ENCODE peak calls at places on chromosomes 11 and 22, in six cellular contexts. I, L, D, J, O and H are unnamed samples.
A peak's percentile ranks its signal among the peaks of the same experiment; 100 is the strongest.

GRCh38 chr22:21445437-21446127 is 21.6 kb upstream of the TMEM191C start:
- DNase-seq in I (no peak), L (no peak), D (no peak), J (no peak), O (no peak), H (no peak)

GRCh38 chr11:68374531-68374930 is 62.1 kb downstream of the LRP5 start:
- DNase-seq in I (no peak), L (no peak), D (no peak), J (no peak), O (no peak), H (no peak)

GRCh38 chr22:35102663-35103062 is 36.7 kb downstream of the ISX start:
- DNase-seq in I (no peak), L (peak; percentile 60), D (peak; percentile 27), J (no peak), O (peak; percentile 14), H (no peak)

GRCh38 chr11:70407814-70408213 is 9.5 kb downstream of the CTTN start:
- DNase-seq in I (no peak), L (no peak), D (no peak), J (no peak), O (no peak), H (no peak)

GRCh38 chr11:62104816-62105610 is 18.8 kb upstream of the INCENP start:
- DNase-seq in I (no peak), L (no peak), D (no peak), J (no peak), O (peak; percentile 28), H (no peak)

GRCh38 chr11:15873501-15873900 is 482.8 kb downstream of the SOX6 start:
- DNase-seq in I (no peak), L (no peak), D (no peak), J (no peak), O (no peak), H (no peak)

GRCh38 chr11:63867511-63867910 is 28.6 kb downstream of the MARK2 start:
- DNase-seq in I (no peak), L (no peak), D (no peak), J (no peak), O (no peak), H (no peak)

GRCh38 chr11:62880803-62881578 is at the start of gene SLC3A2:
- DNase-seq in I (peak; percentile 90), L (peak; percentile 94), D (peak; percentile 88), J (peak; percentile 77), O (peak; percentile 82), H (peak; percentile 84)

GRCh38 chr22:40043086-40043485 is 48.3 kb downstream of the FAM83F start:
- DNase-seq in I (no peak), L (no peak), D (no peak), J (no peak), O (no peak), H (no peak)

GRCh38 chr22:44091021-44091721 is 67.1 kb downstream of the PARVB start:
- DNase-seq in I (no peak), L (peak; percentile 40), D (peak; percentile 22), J (peak; percentile 26), O (peak; percentile 41), H (no peak)

GRCh38 chr11:70570693-70571395 is 172.5 kb downstream of the CTTN start:
- DNase-seq in I (no peak), L (no peak), D (no peak), J (no peak), O (no peak), H (no peak)

GRCh38 chr11:121194731-121195596 is 93.9 kb downstream of the TECTA start:
- DNase-seq in I (peak; percentile 6), L (peak; percentile 79), D (peak; percentile 49), J (peak; percentile 68), O (peak; percentile 58), H (peak; percentile 46)

GRCh38 chr11:78414321-78415051 is 3.1 kb downstream of the GAB2 start:
- DNase-seq in I (peak; percentile 12), L (peak; percentile 45), D (peak; percentile 29), J (no peak), O (peak; percentile 34), H (no peak)

GRCh38 chr11:100719362-100719761 is 32.3 kb downstream of the ARHGAP42 start:
- DNase-seq in I (no peak), L (no peak), D (peak; percentile 49), J (no peak), O (no peak), H (no peak)

GRCh38 chr11:119196833-119197483 is 9.2 kb upstream of the CBL start:
- DNase-seq in I (peak; percentile 54), L (peak; percentile 95), D (peak; percentile 82), J (peak; percentile 72), O (peak; percentile 84), H (peak; percentile 75)

GRCh38 chr11:66323684-66324083 is 6.8 kb upstream of the CD248 start:
- DNase-seq in I (no peak), L (no peak), D (no peak), J (no peak), O (no peak), H (no peak)

GRCh38 chr22:39617342-39617741 is 46.8 kb downstream of the CACNA1I start:
- DNase-seq in I (no peak), L (no peak), D (no peak), J (no peak), O (no peak), H (no peak)

GRCh38 chr11:3216027-3216525 is 2.5 kb downstream of the MRGPRG start:
- DNase-seq in I (no peak), L (no peak), D (no peak), J (no peak), O (no peak), H (no peak)

GRCh38 chr11:33617672-33618362 is 82.8 kb downstream of the C11orf91 start:
- DNase-seq in I (no peak), L (no peak), D (no peak), J (no peak), O (peak; percentile 95), H (no peak)

GRCh38 chr11:68011046-68011943 is 1.2 kb downstream of the ALDH3B1 start:
- DNase-seq in I (no peak), L (peak; percentile 59), D (no peak), J (no peak), O (no peak), H (no peak)

GRCh38 chr22:38097557-38098409 is 12.7 kb downstream of the BAIAP2L2 start:
- DNase-seq in I (no peak), L (no peak), D (no peak), J (no peak), O (no peak), H (no peak)

GRCh38 chr11:28981331-28981865 is 873.2 kb downstream of the METTL15 start:
- DNase-seq in I (no peak), L (no peak), D (no peak), J (no peak), O (peak; percentile 21), H (no peak)

GRCh38 chr11:68749061-68749491 is 2.2 kb downstream of the TESMIN start:
- DNase-seq in I (no peak), L (peak; percentile 41), D (no peak), J (no peak), O (no peak), H (no peak)

GRCh38 chr22:24102366-24103200 is 78.7 kb upstream of the SUSD2 start:
- DNase-seq in I (no peak), L (no peak), D (no peak), J (no peak), O (no peak), H (no peak)

GRCh38 chr11:64545605-64546004 is 45.4 kb upstream of the SLC22A12 start:
- DNase-seq in I (no peak), L (no peak), D (peak; percentile 76), J (no peak), O (peak; percentile 85), H (no peak)

GRCh38 chr22:32854351-32854804 is 52.9 kb downstream of the TIMP3 start:
- DNase-seq in I (no peak), L (no peak), D (no peak), J (no peak), O (no peak), H (no peak)

GRCh38 chr22:31972180-31972579 is 27.8 kb downstream of the YWHAH start:
- DNase-seq in I (no peak), L (no peak), D (no peak), J (no peak), O (no peak), H (no peak)

GRCh38 chr11:69534166-69534530 is 52.7 kb downstream of the LINC01488 start:
- DNase-seq in I (no peak), L (no peak), D (no peak), J (no peak), O (no peak), H (no peak)